ENCODE peak calls at places on chromosome 13, in six cellular contexts. T, M, B, V, J and C are unnamed samples.

GRCh38 chr13:49641810-49642291 is 13.5 kb downstream of the ARL11 start:
- DNase-seq in T (peak; percentile 59), M (no peak), B (no peak), V (peak; percentile 33), J (no peak), C (peak; percentile 92)

GRCh38 chr13:53545340-53545941 is 516.8 kb downstream of the OLFM4 start:
- DNase-seq in T (no peak), M (no peak), B (peak; percentile 10), V (no peak), J (peak; percentile 58), C (no peak)

GRCh38 chr13:97258801-97259200 is 36.7 kb downstream of the MBNL2 start:
- DNase-seq in T (no peak), M (no peak), B (no peak), V (no peak), J (no peak), C (no peak)

GRCh38 chr13:91520952-91521351 is 122.5 kb downstream of the GPC5 start:
- DNase-seq in T (no peak), M (no peak), B (no peak), V (no peak), J (no peak), C (no peak)

GRCh38 chr13:73072501-73072900 is 13.7 kb downstream of the KLF5 start:
- DNase-seq in T (no peak), M (no peak), B (no peak), V (no peak), J (no peak), C (no peak)

GRCh38 chr13:80339841-80340642 is 884 bp downstream of the SPRY2 start:
- DNase-seq in T (no peak), M (peak; percentile 83), B (peak; percentile 60), V (peak; percentile 68), J (peak; percentile 89), C (no peak)

GRCh38 chr13:48110132-48110868 is 15.4 kb upstream of the MED4 start:
- DNase-seq in T (no peak), M (no peak), B (no peak), V (no peak), J (no peak), C (no peak)

GRCh38 chr13:112688560-112689497 is 1.0 kb upstream of the ATP11A start:
- DNase-seq in T (no peak), M (no peak), B (peak; percentile 58), V (peak; percentile 29), J (no peak), C (peak; percentile 45)

GRCh38 chr13:96993660-96994029 is 631 bp downstream of the OXGR1 start:
- DNase-seq in T (no peak), M (no peak), B (peak; percentile 35), V (no peak), J (no peak), C (no peak)

GRCh38 chr13:111319998-111320911 is at the start of gene TEX29:
- DNase-seq in T (no peak), M (no peak), B (no peak), V (no peak), J (peak; percentile 54), C (no peak)

GRCh38 chr13:37118002-37118401 is 12.5 kb upstream of the CSNK1A1L start:
- DNase-seq in T (no peak), M (no peak), B (no peak), V (no peak), J (no peak), C (no peak)

GRCh38 chr13:94849254-94849653 is 136.9 kb upstream of the SOX21 start:
- DNase-seq in T (no peak), M (no peak), B (no peak), V (no peak), J (no peak), C (no peak)

GRCh38 chr13:95784161-95784880 is 107.4 kb downstream of the DNAJC3 start:
- DNase-seq in T (peak; percentile 57), M (no peak), B (no peak), V (no peak), J (no peak), C (peak; percentile 78)

GRCh38 chr13:41354416-41354815 is 43.3 kb downstream of the NAA16 start:
- DNase-seq in T (no peak), M (no peak), B (no peak), V (no peak), J (no peak), C (no peak)

GRCh38 chr13:98996046-98996445 is 18.2 kb upstream of the DOCK9 start:
- DNase-seq in T (no peak), M (no peak), B (no peak), V (no peak), J (no peak), C (no peak)

GRCh38 chr13:67095621-67096020 is 134.5 kb downstream of the PCDH9 start:
- DNase-seq in T (no peak), M (no peak), B (no peak), V (no peak), J (no peak), C (no peak)

GRCh38 chr13:96822900-96823299 is 171.4 kb downstream of the OXGR1 start:
- DNase-seq in T (no peak), M (peak; percentile 54), B (peak; percentile 50), V (peak; percentile 25), J (no peak), C (peak; percentile 26)

GRCh38 chr13:70568571-70568970 is 460.3 kb upstream of the KLHL1 start:
- DNase-seq in T (peak; percentile 0), M (no peak), B (peak; percentile 53), V (no peak), J (no peak), C (peak; percentile 28)

GRCh38 chr13:52846567-52847321 is 1.7 kb downstream of the PCDH8 start:
- DNase-seq in T (no peak), M (peak; percentile 67), B (peak; percentile 95), V (peak; percentile 54), J (no peak), C (peak; percentile 4)

GRCh38 chr13:47661076-47661475 is 340.0 kb downstream of the SUCLA2 start:
- DNase-seq in T (peak; percentile 58), M (no peak), B (no peak), V (no peak), J (no peak), C (peak; percentile 87)

GRCh38 chr13:23081901-23082300 is 98.9 kb upstream of the SGCG start:
- DNase-seq in T (no peak), M (no peak), B (no peak), V (no peak), J (no peak), C (no peak)

GRCh38 chr13:19795956-19796355 is 13.2 kb upstream of the PSPC1 start:
- DNase-seq in T (no peak), M (no peak), B (no peak), V (no peak), J (no peak), C (no peak)

GRCh38 chr13:77176350-77176749 is 149.4 kb upstream of the FBXL3 start:
- DNase-seq in T (no peak), M (no peak), B (no peak), V (no peak), J (no peak), C (peak; percentile 8)

GRCh38 chr13:33723772-33724435 is 94.0 kb upstream of the RFC3 start:
- DNase-seq in T (no peak), M (peak; percentile 54), B (peak; percentile 88), V (peak; percentile 81), J (peak; percentile 89), C (peak; percentile 91)

DNA sequence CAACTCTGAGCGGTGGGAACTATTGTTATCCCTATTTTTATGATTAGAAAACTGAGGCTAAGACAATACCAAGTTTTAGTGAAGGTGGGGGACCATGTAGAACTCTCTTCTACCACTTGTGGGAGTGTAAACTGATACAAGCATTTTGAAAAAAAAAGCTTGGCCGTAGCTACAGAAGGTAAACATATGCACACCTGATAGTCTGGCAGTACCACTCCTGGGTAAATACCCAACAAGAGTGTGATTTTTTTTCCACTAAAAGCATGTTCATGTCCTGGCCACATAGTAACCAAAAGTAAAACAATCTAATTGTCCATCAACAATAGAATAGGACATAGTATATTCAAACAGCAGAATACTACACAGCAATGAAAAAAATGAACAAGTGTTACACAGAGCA is 6.5 kb upstream of the SPATA13 start:
- DNase-seq in T (no peak), M (no peak), B (no peak), V (no peak), J (no peak), C (no peak)
- TF ChIP-seq CTCF in T (no peak), M (no peak), B (no peak), V (no peak), J (no peak), C (no peak)

GRCh38 chr13:108984251-108984920 is 355.0 kb downstream of the MYO16 start:
- DNase-seq in T (no peak), M (no peak), B (no peak), V (no peak), J (no peak), C (no peak)

GRCh38 chr13:108981407-108981806 is 352.0 kb downstream of the MYO16 start:
- DNase-seq in T (no peak), M (no peak), B (no peak), V (no peak), J (no peak), C (no peak)

GRCh38 chr13:108985166-108985565 is 355.8 kb downstream of the MYO16 start:
- DNase-seq in T (no peak), M (no peak), B (no peak), V (no peak), J (no peak), C (no peak)

GRCh38 chr13:108983273-108983672 is 353.9 kb downstream of the MYO16 start:
- DNase-seq in T (no peak), M (no peak), B (no peak), V (no peak), J (no peak), C (no peak)

GRCh38 chr13:108980237-108980636 is 350.8 kb downstream of the MYO16 start:
- DNase-seq in T (no peak), M (no peak), B (no peak), V (no peak), J (no peak), C (no peak)
- H3K4me3 ChIP-seq in T (no peak overlapping the region), M (no peak overlapping the region), B (no peak overlapping the region), V (no peak overlapping the region), J (no peak overlapping the region), C (no peak overlapping the region)

GRCh38 chr13:50907781-50908180 is 1.8 kb upstream of the RNASEH2B start:
- DNase-seq in T (no peak), M (no peak), B (no peak), V (no peak), J (no peak), C (no peak)
- TF ChIP-seq CTCF in T (no peak), M (no peak), B (no peak), V (no peak), J (no peak), C (no peak)

GRCh38 chr13:114266241-114266640 is 15.2 kb upstream of the UPF3A start:
- DNase-seq in T (no peak), M (no peak), B (no peak), V (no peak), J (no peak), C (no peak)
- H3K4me3 ChIP-seq in T (no peak overlapping the region), M (no peak overlapping the region), B (no peak overlapping the region), V (no peak overlapping the region), J (no peak overlapping the region), C (no peak overlapping the region)

GRCh38 chr13:24406524-24406923 is 97.1 kb downstream of the C1QTNF9 start:
- DNase-seq in T (no peak), M (no peak), B (no peak), V (no peak), J (no peak), C (no peak)

DNA sequence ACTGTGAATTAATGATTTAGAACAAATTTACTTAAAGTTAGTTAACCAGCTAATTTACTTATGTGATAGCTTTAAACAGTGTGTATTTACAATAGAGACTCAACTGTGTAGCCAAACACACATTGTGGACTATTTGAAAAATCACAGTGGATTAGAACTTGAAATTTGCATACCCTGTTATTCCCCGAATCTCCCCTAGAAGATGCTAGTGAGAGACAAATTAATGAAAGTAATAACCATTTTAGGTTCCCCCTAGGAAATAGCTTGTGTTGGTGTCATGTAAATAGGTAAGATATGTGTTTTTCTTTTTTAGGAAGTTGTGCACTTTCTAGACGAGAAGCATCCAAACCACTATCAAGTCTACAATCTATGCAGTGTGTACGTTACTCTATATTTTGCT is 98.5 kb downstream of the C1QTNF9 start:
- DNase-seq in T (no peak), M (no peak), B (no peak), V (no peak), J (no peak), C (no peak)
- TF ChIP-seq CTCF in T (peak; percentile 9), M (no peak), B (peak; percentile 23), V (no peak), J (no peak), C (no peak)